ENCODE peak calls at places on chromosomes 13 and 19, in four cellular contexts. V, A, S and U are unnamed samples.

GRCh38 chr19:39212377-39212742 is 8.3 kb upstream of the SYCN start:
- DNase-seq in A (peak; percentile 55), S (peak; percentile 43), V (no peak), U (peak; percentile 13)

GRCh38 chr19:12796146-12797071 is 5.1 kb downstream of the JUNB start:
- DNase-seq in V (peak; percentile 93), A (peak; percentile 86), S (peak; percentile 71), U (peak; percentile 72)

GRCh38 chr13:101618440-101619187 is 166.1 kb downstream of the ITGBL1 start:
- DNase-seq in S (no peak), V (no peak), A (no peak), U (no peak)

GRCh38 chr13:27667946-27668345 is 46.3 kb downstream of the POLR1D start:
- DNase-seq in A (no peak), S (no peak), V (no peak), U (peak; percentile 64)

GRCh38 chr19:34994286-34994642 is 5.9 kb upstream of the GRAMD1A start:
- DNase-seq in S (no peak), V (peak; percentile 56), A (no peak), U (no peak)

GRCh38 chr13:93249259-93249917 is 22.8 kb downstream of the GPC6 start:
- DNase-seq in A (no peak), V (no peak), S (no peak), U (peak; percentile 93)

GRCh38 chr13:103101902-103102301 is 35.7 kb upstream of the SLC10A2 start:
- DNase-seq in A (no peak), S (no peak), V (no peak), U (no peak)

GRCh38 chr13:84121456-84121855 is 239.2 kb upstream of the SLITRK1 start:
- DNase-seq in A (no peak), S (no peak), V (no peak), U (peak; percentile 64)

GRCh38 chr19:44254496-44254895 is 5.2 kb upstream of the ZNF233 start:
- DNase-seq in V (no peak), S (no peak), A (no peak), U (no peak)

GRCh38 chr19:42150940-42151339 is 18.7 kb upstream of the POU2F2 start:
- DNase-seq in V (no peak), S (no peak), A (no peak), U (no peak)

GRCh38 chr19:11745871-11746270 is 7.1 kb upstream of the ZNF823 start:
- DNase-seq in A (no peak), S (no peak), V (no peak), U (no peak)

GRCh38 chr13:36918246-36919060 is 1.6 kb downstream of the SMAD9 start:
- DNase-seq in A (no peak), V (no peak), S (no peak), U (peak; percentile 28)

GRCh38 chr13:77537302-77537919 is 1.9 kb downstream of the SCEL start:
- DNase-seq in S (no peak), A (no peak), V (no peak), U (no peak)